ENCODE peak calls at places on chromosomes 13 and 19, in four cellular contexts. K, L, B and N are unnamed samples.

GRCh38 chr13:51456510-51456909 is 3.7 kb upstream of the INTS6 start:
- DNase-seq in K (no peak), L (no peak), B (no peak), N (no peak)

GRCh38 chr19:4647676-4648644 is 8.6 kb downstream of the TNFAIP8L1 start:
- DNase-seq in K (no peak), L (no peak), B (no peak), N (no peak)

GRCh38 chr13:41034862-41035261 is 15.7 kb upstream of the ELF1 start:
- DNase-seq in K (no peak), L (no peak), B (no peak), N (no peak)

GRCh38 chr13:73194310-73194709 is 135.5 kb downstream of the KLF5 start:
- DNase-seq in K (no peak), L (no peak), B (no peak), N (no peak)

GRCh38 chr19:42301646-42302204 is at the start of gene PRR19:
- DNase-seq in K (no peak), L (no peak), B (peak), N (peak)

GRCh38 chr19:7400815-7401214 is 52.1 kb downstream of the ARHGEF18 start:
- DNase-seq in K (no peak), L (no peak), B (no peak), N (no peak)

GRCh38 chr19:47520343-47520806 is 5.5 kb upstream of the NAPA start:
- DNase-seq in K (no peak), L (no peak), B (no peak), N (no peak)

GRCh38 chr13:77800219-77800618 is 102.7 kb downstream of the SLAIN1 start:
- DNase-seq in K (no peak), L (no peak), B (no peak), N (no peak)

GRCh38 chr19:3780786-3781304 is 5.3 kb downstream of the MATK start:
- DNase-seq in K (no peak), L (no peak), B (no peak), N (no peak)

GRCh38 chr13:51453308-51453958 is 597 bp upstream of the INTS6 start:
- DNase-seq in K (no peak), L (no peak), B (no peak), N (peak)

GRCh38 chr13:98939552-98940306 is 38.1 kb downstream of the DOCK9 start:
- DNase-seq in K (no peak), L (no peak), B (no peak), N (no peak)